ENCODE peak calls at places on chromosomes 13 and 19, in ten cellular contexts. C is activated CD8-positive, alpha-beta memory T cell treated with anti-CD3 and anti-CD28 coated beads, Interleukin-2, amount 50 U/mL, for 4 hours; N is upper lobe of left lung; X is pancreas; Y is stimulated activated CD8-positive, alpha-beta memory T cell treated with anti-CD3 and anti-CD28 coated beads, Interleukin-2, amount 100 ng/mL, for 48 hours; H is Ammon's horn; S is NCI-H524 treated with DMSO at 0.1 percent for 48 hours; U is GM23338; M is left cardiac atrium; A is activated T-helper 1 cell treated with Interleukin-2 at 50 U/mL for 16 hours. P is an unnamed sample.

GRCh38 chr13:51625555-51626345 is 41.5 kb downstream of the WDFY2 start:
- DNase-seq in C (no peak), N (no peak), X (no peak), Y (no peak), H (no peak), S (no peak), U (no peak), M (no peak), A (no peak), P (no peak)

GRCh38 chr19:28971011-28971410 is 241.9 kb downstream of the UQCRFS1 start:
- DNase-seq in C (no peak), N (no peak), X (no peak), Y (no peak), H (no peak), S (no peak), U (no peak), M (no peak), A (no peak), P (no peak)

GRCh38 chr13:59480398-59480797 is 683.3 kb downstream of the DIAPH3 start:
- DNase-seq in C (no peak), N (no peak), X (no peak), Y (no peak), H (no peak), S (no peak), U (no peak), M (peak), A (no peak), P (no peak)

GRCh38 chr19:2618611-2619010 is 83.9 kb downstream of the GNG7 start:
- DNase-seq in C (peak), N (peak), X (no peak), Y (peak), H (peak), S (no peak), U (no peak), M (peak), A (peak), P (peak)

GRCh38 chr13:28475916-28476725 is 18.8 kb downstream of the FLT1 start:
- DNase-seq in C (no peak), N (no peak), X (no peak), Y (no peak), H (peak), S (no peak), U (no peak), M (no peak), A (no peak), P (no peak)

GRCh38 chr13:110551284-110551683 is 10.2 kb downstream of the RAB20 start:
- DNase-seq in C (no peak), N (no peak), X (peak), Y (no peak), H (no peak), S (no peak), U (no peak), M (no peak), A (no peak), P (no peak)

GRCh38 chr13:21000647-21001046 is 60.7 kb downstream of the LATS2 start:
- DNase-seq in C (no peak), N (no peak), X (no peak), Y (no peak), H (no peak), S (no peak), U (no peak), M (no peak), A (no peak), P (no peak)

GRCh38 chr13:32009362-32009761 is 22.2 kb upstream of the FRY start:
- DNase-seq in C (no peak), N (no peak), X (no peak), Y (no peak), H (no peak), S (no peak), U (no peak), M (no peak), A (no peak), P (no peak)

GRCh38 chr13:23995283-23996073 is 98.2 kb upstream of the C1QTNF9B start:
- DNase-seq in C (no peak), N (no peak), X (no peak), Y (no peak), H (no peak), S (no peak), U (no peak), M (no peak), A (no peak), P (no peak)

GRCh38 chr19:30393046-30393445 is 20.9 kb downstream of the ZNF536 start:
- DNase-seq in C (no peak), N (no peak), X (no peak), Y (no peak), H (no peak), S (no peak), U (no peak), M (no peak), A (no peak), P (no peak)

GRCh38 chr19:10408511-10409291 is 5.4 kb upstream of the CDC37 start:
- DNase-seq in C (peak), N (peak), X (no peak), Y (peak), H (peak), S (peak), U (no peak), M (no peak), A (no peak), P (peak)

GRCh38 chr13:64446372-64446771 is 2783.8 kb downstream of the PCDH9 start:
- DNase-seq in C (no peak), N (no peak), X (no peak), Y (no peak), H (no peak), S (no peak), U (peak), M (no peak), A (no peak), P (no peak)

GRCh38 chr13:43797869-43798268 is 11.1 kb upstream of the ENOX1 start:
- DNase-seq in C (no peak), N (no peak), X (no peak), Y (no peak), H (peak), S (no peak), U (no peak), M (no peak), A (no peak), P (no peak)

GRCh38 chr13:42039946-42040729 is 8.3 kb upstream of the DGKH start:
- DNase-seq in C (peak), N (peak), X (peak), Y (peak), H (peak), S (peak), U (peak), M (peak), A (peak), P (peak)

GRCh38 chr19:13946414-13946813 is 5.9 kb upstream of the DCAF15 start:
- DNase-seq in C (no peak), N (no peak), X (no peak), Y (no peak), H (no peak), S (no peak), U (no peak), M (no peak), A (no peak), P (no peak)

GRCh38 chr13:112775791-112776279 is 86.0 kb downstream of the ATP11A start:
- DNase-seq in C (no peak), N (peak), X (no peak), Y (no peak), H (no peak), S (no peak), U (no peak), M (no peak), A (no peak), P (peak)

GRCh38 chr13:108777421-108778420 is 148.3 kb downstream of the MYO16 start:
- DNase-seq in C (no peak), N (no peak), X (no peak), Y (no peak), H (no peak), S (no peak), U (peak), M (no peak), A (no peak), P (no peak)

GRCh38 chr13:95452376-95452775 is 100.1 kb upstream of the CLDN10 start:
- DNase-seq in C (no peak), N (no peak), X (no peak), Y (no peak), H (no peak), S (no peak), U (no peak), M (no peak), A (no peak), P (no peak)

GRCh38 chr13:56528040-56528760 is 612.5 kb upstream of the PRR20A start:
- DNase-seq in C (no peak), N (no peak), X (no peak), Y (no peak), H (no peak), S (no peak), U (no peak), M (no peak), A (no peak), P (no peak)

GRCh38 chr13:76225815-76226489 is 589.8 kb downstream of the LMO7 start:
- DNase-seq in C (no peak), N (no peak), X (no peak), Y (no peak), H (no peak), S (no peak), U (peak), M (peak), A (no peak), P (no peak)

GRCh38 chr19:50509366-50509765 is 1.6 kb downstream of the JOSD2 start:
- DNase-seq in C (no peak), N (no peak), X (no peak), Y (no peak), H (no peak), S (no peak), U (no peak), M (no peak), A (no peak), P (peak)

GRCh38 chr13:46348976-46349375 is 38.1 kb downstream of the RUBCNL start:
- DNase-seq in C (no peak), N (no peak), X (no peak), Y (no peak), H (no peak), S (peak), U (no peak), M (no peak), A (no peak), P (no peak)

GRCh38 chr19:5205937-5206750 is 134.5 kb downstream of the PTPRS start:
- DNase-seq in C (no peak), N (no peak), X (no peak), Y (no peak), H (no peak), S (no peak), U (no peak), M (no peak), A (no peak), P (no peak)

GRCh38 chr19:7658219-7658686 is 10.6 kb upstream of the RETN start:
- DNase-seq in C (no peak), N (peak), X (no peak), Y (no peak), H (peak), S (peak), U (peak), M (no peak), A (no peak), P (peak)

GRCh38 chr13:95317037-95317989 is 16.1 kb upstream of the ABCC4 start:
- DNase-seq in C (no peak), N (peak), X (no peak), Y (no peak), H (no peak), S (no peak), U (no peak), M (peak), A (no peak), P (no peak)

GRCh38 chr19:18529782-18530181 is 7.9 kb upstream of the ELL start:
- DNase-seq in C (no peak), N (no peak), X (no peak), Y (no peak), H (no peak), S (peak), U (no peak), M (no peak), A (no peak), P (no peak)